ENCODE peak calls at places on chromosomes 1 and 21, in nine cellular contexts. N, K, L, F, I, Z, P, J and X are unnamed samples.

GRCh38 chr21:45256021-45256911 is 31.4 kb downstream of the POFUT2 start:
- DNase-seq in K (peak; percentile 38), F (peak; percentile 4), P (no peak), L (no peak), Z (no peak), N (no peak), J (no peak), I (no peak), X (peak; percentile 54)

GRCh38 chr1:192817202-192817601 is 8.4 kb downstream of the RGS2 start:
- DNase-seq in I (no peak), P (no peak), L (no peak), N (no peak), K (no peak), Z (no peak), F (no peak), J (no peak), X (no peak)

GRCh38 chr1:16352842-16353535 is 709 bp upstream of the FBXO42 start:
- DNase-seq in L (no peak), F (no peak), K (no peak), I (peak; percentile 57), Z (no peak), N (no peak), P (no peak), J (no peak), X (no peak)

GRCh38 chr21:32795802-32796489 is 24.4 kb upstream of the PAXBP1 start:
- DNase-seq in Z (no peak), K (no peak), N (no peak), I (no peak), J (no peak), P (no peak), L (no peak), F (no peak), X (no peak)

GRCh38 chr1:230335861-230336549 is 90.1 kb downstream of the PGBD5 start:
- DNase-seq in I (no peak), N (no peak), K (no peak), J (no peak), F (no peak), Z (no peak), P (no peak), L (no peak), X (no peak)

GRCh38 chr1:215682232-215682631 is 115.1 kb downstream of the KCTD3 start:
- DNase-seq in F (no peak), N (no peak), I (no peak), Z (peak; percentile 10), P (no peak), K (no peak), L (no peak), J (no peak), X (no peak)

GRCh38 chr1:116950497-116951174 is 40.9 kb downstream of the PTGFRN start:
- DNase-seq in N (no peak), K (no peak), P (no peak), F (no peak), L (no peak), J (no peak), Z (no peak), I (no peak), X (no peak)

GRCh38 chr21:26717146-26717739 is 128.0 kb downstream of the ADAMTS1 start:
- DNase-seq in Z (peak; percentile 4), J (no peak), K (no peak), L (no peak), F (no peak), P (no peak), N (no peak), I (no peak), X (no peak)

DNA sequence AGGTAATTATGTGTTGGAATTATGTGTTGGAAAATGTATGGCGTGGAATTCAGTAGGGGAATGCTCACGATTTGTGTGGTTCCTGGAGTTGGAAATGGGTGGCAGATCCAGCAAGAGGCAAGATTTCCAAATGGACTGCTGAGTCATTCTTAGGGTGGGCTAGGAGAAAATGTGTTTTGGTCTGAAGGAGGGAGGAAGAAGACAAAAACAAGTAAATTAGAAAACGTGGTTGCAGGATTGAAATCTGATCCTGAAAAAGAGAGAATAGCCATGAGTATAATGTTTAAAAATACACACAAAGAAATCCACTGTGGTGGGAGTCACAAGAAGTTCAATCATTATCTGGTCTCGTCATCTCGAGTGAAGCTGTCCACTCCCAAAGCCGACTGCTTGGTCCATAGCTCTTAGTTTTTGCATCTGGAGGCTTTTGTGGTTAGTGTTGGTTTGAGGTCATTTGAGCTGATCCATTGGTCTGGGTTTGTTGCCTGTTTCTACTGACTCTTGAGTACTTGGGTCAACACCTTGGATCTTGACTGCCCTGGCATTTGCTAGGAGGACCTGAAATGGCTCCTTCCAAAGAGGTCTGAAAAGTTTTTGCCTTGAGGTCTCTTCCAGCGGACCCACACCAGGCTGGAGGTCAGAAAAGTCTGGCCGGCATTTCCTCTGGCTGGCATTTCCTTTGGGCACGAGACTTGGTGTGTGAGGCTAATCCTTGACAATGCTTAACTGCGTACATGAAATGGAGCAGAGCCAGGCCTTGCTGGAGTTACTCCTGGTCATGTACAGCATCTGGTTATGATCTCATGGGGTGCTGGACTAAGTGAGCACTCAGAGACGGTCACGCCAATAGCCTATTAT is 9.2 kb downstream of the MX2 start:
- DNase-seq in I (peak; percentile 41), J (no peak), N (no peak), Z (no peak), P (no peak), K (no peak), F (no peak), L (no peak), X (no peak)
- H3K4me3 ChIP-seq in I (no peak overlapping the region), J (no peak overlapping the region), N (no peak overlapping the region), Z (no peak overlapping the region), P (no peak overlapping the region), K (no peak overlapping the region), F (no peak overlapping the region), L (no peak overlapping the region), X (no peak overlapping the region)

GRCh38 chr1:8427986-8428385 is 110.1 kb downstream of the SLC45A1 start:
- DNase-seq in F (no peak), K (peak; percentile 62), I (peak; percentile 76), P (no peak), J (no peak), N (no peak), L (no peak), Z (no peak), X (no peak)

GRCh38 chr1:8425781-8426161 is 107.9 kb downstream of the SLC45A1 start:
- DNase-seq in F (no peak), N (no peak), P (no peak), I (no peak), Z (no peak), J (no peak), K (no peak), L (no peak), X (no peak)

GRCh38 chr1:8428441-8428840 is 110.5 kb downstream of the SLC45A1 start:
- DNase-seq in K (no peak), Z (no peak), N (no peak), F (no peak), J (no peak), P (no peak), I (no peak), L (no peak), X (no peak)

GRCh38 chr1:8426996-8427395 is 109.1 kb downstream of the SLC45A1 start:
- DNase-seq in N (no peak), L (no peak), I (no peak), P (no peak), Z (no peak), F (no peak), K (no peak), J (no peak), X (no peak)

GRCh38 chr1:8427493-8427892 is 109.6 kb downstream of the SLC45A1 start:
- DNase-seq in L (no peak), F (no peak), Z (no peak), P (no peak), I (no peak), K (no peak), J (no peak), N (no peak), X (no peak)
- H3K27ac ChIP-seq in L (no peak overlapping the region), F (no peak overlapping the region), Z (no peak overlapping the region), P (peak overlapping the region; percentile 37), I (peak overlapping the region; percentile 42), K (peak overlapping the region; percentile 98), J (peak overlapping the region; percentile 35), N (peak overlapping the region; percentile 34), X (peak overlapping the region; percentile 58)

GRCh38 chr1:181150842-181151241 is 62.3 kb downstream of the IER5 start:
- DNase-seq in I (no peak), Z (no peak), J (no peak), K (no peak), L (no peak), F (no peak), P (no peak), N (no peak), X (no peak)

GRCh38 chr1:181153634-181153961 is 65.1 kb downstream of the IER5 start:
- DNase-seq in K (no peak), N (no peak), Z (no peak), J (no peak), I (no peak), F (no peak), P (no peak), L (no peak), X (no peak)

GRCh38 chr1:181155339-181155738 is 66.8 kb downstream of the IER5 start:
- DNase-seq in L (no peak), K (no peak), F (no peak), Z (no peak), P (no peak), N (no peak), I (no peak), J (no peak), X (no peak)

GRCh38 chr1:181151378-181152326 is 63.2 kb downstream of the IER5 start:
- DNase-seq in Z (no peak), I (no peak), F (no peak), K (peak; percentile 70), N (peak; percentile 38), J (no peak), L (no peak), P (no peak), X (no peak)

DNA sequence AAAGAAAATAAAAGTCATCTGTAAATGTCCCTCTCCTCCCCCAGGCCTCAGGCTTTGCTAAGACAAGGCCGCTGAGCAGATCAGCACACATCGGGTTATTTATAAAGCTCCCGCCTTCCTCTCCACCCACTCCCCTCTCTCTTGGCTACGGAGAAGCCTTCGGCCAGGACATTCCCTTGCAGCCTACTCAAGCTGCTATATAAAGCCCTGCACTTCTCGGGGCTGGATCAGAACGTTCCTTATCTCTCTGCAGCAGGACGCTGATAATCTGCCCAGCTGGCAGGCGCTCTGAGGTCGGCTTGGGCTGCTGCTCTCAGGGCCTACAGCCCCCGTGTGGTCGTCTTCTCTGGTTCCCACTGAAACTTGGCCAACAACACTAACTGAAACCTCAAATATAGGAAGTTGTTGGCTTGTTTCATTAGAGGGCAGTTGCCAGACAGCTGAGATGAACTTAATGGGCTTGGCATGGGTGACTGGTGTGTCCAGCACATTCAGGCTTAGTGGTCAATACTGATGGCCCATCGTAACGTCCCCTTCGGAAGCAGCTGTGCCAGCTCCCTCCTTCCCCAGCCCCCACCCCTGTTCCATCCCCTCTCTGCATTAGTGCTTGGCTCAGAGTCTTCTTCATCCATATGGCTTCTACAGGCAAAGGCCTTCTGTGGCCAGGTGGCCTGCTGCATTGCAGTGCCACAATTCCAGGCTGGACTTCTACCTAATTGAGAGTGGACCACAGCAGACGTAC is 64.6 kb downstream of the IER5 start:
- DNase-seq in J (peak; percentile 90), K (peak; percentile 95), Z (no peak), F (peak; percentile 70), I (peak; percentile 95), L (peak; percentile 79), P (peak; percentile 70), N (peak; percentile 95), X (peak; percentile 92)
- TF ChIP-seq CTCF in J (no peak), K (peak; percentile 35), Z (no peak), F (no peak), I (peak; percentile 37), L (peak; percentile 33), P (peak; percentile 32), N (peak; percentile 55), X (no peak)

DNA sequence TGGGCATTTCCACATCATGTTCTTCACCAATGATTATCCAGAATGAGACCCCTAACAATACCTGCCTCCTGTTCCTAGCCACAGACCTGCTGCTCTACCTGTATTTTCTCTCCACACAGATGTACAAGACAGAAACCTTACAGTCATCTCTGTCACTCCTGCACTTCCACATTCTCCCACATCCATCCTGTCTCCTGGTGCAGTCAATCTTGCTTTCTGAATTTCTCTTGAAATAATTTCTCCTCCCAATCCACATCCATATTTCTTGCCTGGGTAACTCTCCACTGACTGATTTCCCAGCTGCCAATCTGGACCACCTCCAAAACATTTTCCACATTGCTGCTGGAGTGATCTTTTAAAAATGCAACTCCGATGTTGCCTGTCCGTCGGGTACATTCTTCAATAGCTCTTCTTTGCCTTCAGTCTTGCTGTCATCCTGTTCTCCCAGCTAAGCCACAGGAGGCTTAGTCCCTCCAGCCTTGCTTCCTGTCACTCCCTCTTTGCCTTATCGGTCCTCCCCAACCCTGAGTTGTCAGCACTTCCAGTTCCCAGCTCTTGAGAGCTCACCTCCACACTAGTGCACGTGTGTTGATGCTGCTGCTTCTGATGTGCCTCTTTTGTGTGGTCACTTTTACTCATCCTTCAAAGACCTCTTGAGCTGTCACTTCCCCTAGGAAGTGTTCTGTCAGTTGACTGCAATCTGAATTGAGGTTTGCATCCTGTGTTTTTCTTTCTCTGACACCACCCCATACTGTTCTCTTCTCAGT is 15.1 kb downstream of the UCK2 start:
- DNase-seq in K (no peak), I (no peak), F (no peak), N (no peak), J (no peak), P (no peak), L (no peak), Z (no peak), X (no peak)
- H3K4me3 ChIP-seq in K (no peak overlapping the region), I (no peak overlapping the region), F (no peak overlapping the region), N (no peak overlapping the region), J (no peak overlapping the region), P (no peak overlapping the region), L (no peak overlapping the region), Z (no peak overlapping the region), X (no peak overlapping the region)